ENCODE peak calls at places on chromosomes 5 and 9, in eight cellular contexts. T, K, C, I, A, X, N and F are unnamed samples. For H3K27me3 and H3K9me3, the result is how much of the 10 kb centered on the place peaks cover.

GRCh38 chr5:169001392-169001791 is 299.5 kb downstream of the SLIT3 start:
- DNase-seq in T (no peak), K (no peak), C (no peak), I (no peak), A (no peak), X (no peak), N (no peak), F (no peak)

GRCh38 chr9:86946712-86947145 is 577 bp downstream of the GAS1 start:
- DNase-seq in T (peak), K (peak), C (peak), I (no peak), A (peak), X (no peak), N (peak), F (no peak)

GRCh38 chr5:7682379-7682778 is 168.6 kb downstream of the CFAP90 start:
- DNase-seq in T (no peak), K (no peak), C (no peak), I (no peak), A (no peak), X (no peak), N (no peak), F (no peak)

GRCh38 chr9:87534957-87535356 is 37.3 kb downstream of the DAPK1 start:
- DNase-seq in T (no peak), K (no peak), C (no peak), I (no peak), A (no peak), X (no peak), N (no peak), F (no peak)

GRCh38 chr9:127396253-127396807 is 639 bp upstream of the SLC2A8 start:
- DNase-seq in T (no peak), K (no peak), C (no peak), I (no peak), A (no peak), X (no peak), N (peak), F (no peak)

GRCh38 chr5:126370796-126371718 is 52.2 kb upstream of the GRAMD2B start:
- DNase-seq in T (no peak), K (no peak), C (no peak), I (no peak), A (no peak), X (no peak), N (no peak), F (no peak)

GRCh38 chr5:71905804-71906711 is 187.0 kb downstream of the CARTPT start:
- DNase-seq in T (no peak), K (no peak), C (peak), I (no peak), A (no peak), X (no peak), N (no peak), F (no peak)

GRCh38 chr9:13750061-13750460 is 470.6 kb upstream of the MPDZ start:
- DNase-seq in T (peak), K (no peak), C (no peak), I (no peak), A (peak), X (no peak), N (no peak), F (no peak)

GRCh38 chr9:35923927-35924763 is 14.9 kb downstream of the SPAAR start:
- DNase-seq in T (peak), K (no peak), C (no peak), I (no peak), A (peak), X (no peak), N (no peak), F (no peak)

GRCh38 chr5:141135718-141136266 is 786 bp downstream of the PCDHB5 start:
- DNase-seq in T (no peak), K (no peak), C (no peak), I (no peak), A (no peak), X (no peak), N (no peak), F (no peak)

GRCh38 chr5:169875091-169875727 is 105.1 kb downstream of the INSYN2B start:
- DNase-seq in T (no peak), K (no peak), C (no peak), I (no peak), A (peak), X (no peak), N (no peak), F (no peak)

GRCh38 chr5:3954633-3955032 is 359.0 kb downstream of the IRX1 start:
- DNase-seq in T (no peak), K (no peak), C (no peak), I (no peak), A (no peak), X (no peak), N (no peak), F (no peak)

GRCh38 chr5:149834246-149834855 is 104.2 kb downstream of the PPARGC1B start:
- DNase-seq in T (peak), K (no peak), C (peak), I (peak), A (peak), X (no peak), N (no peak), F (peak)

GRCh38 chr5:64166201-64166959 is 737 bp downstream of the RNF180 start:
- DNase-seq in T (no peak), K (no peak), C (peak), I (peak), A (no peak), X (peak), N (peak), F (no peak)

GRCh38 chr5:93100433-93100832 is 480.6 kb downstream of the NR2F1-AS1 start:
- DNase-seq in T (no peak), K (no peak), C (no peak), I (no peak), A (peak), X (no peak), N (no peak), F (no peak)

GRCh38 chr9:76868897-76869296 is 37.0 kb downstream of the PRUNE2 start:
- DNase-seq in T (no peak), K (no peak), C (no peak), I (peak), A (no peak), X (no peak), N (no peak), F (no peak)

GRCh38 chr9:34377402-34377741 is 674 bp upstream of the MYORG start:
- DNase-seq in T (no peak), K (no peak), C (peak), I (peak), A (no peak), X (no peak), N (peak), F (no peak)

GRCh38 chr9:37729499-37729898 is 24.1 kb upstream of the TRMT10B start:
- DNase-seq in T (no peak), K (no peak), C (no peak), I (no peak), A (no peak), X (no peak), N (no peak), F (no peak)

GRCh38 chr5:141916522-141916921 is 7.1 kb upstream of the DELE1 start:
- DNase-seq in T (no peak), K (no peak), C (no peak), I (no peak), A (no peak), X (no peak), N (no peak), F (no peak)

GRCh38 chr9:127931092-127931881 is 710 bp upstream of the PIP5KL1 start:
- DNase-seq in T (peak), K (no peak), C (peak), I (peak), A (peak), X (no peak), N (no peak), F (no peak)

GRCh38 chr9:11933926-11934325 is 759.3 kb upstream of the TYRP1 start:
- DNase-seq in T (no peak), K (no peak), C (no peak), I (no peak), A (peak), X (no peak), N (no peak), F (no peak)

GRCh38 chr5:389197-389821 is 53.7 kb upstream of the EXOC3 start:
- DNase-seq in T (no peak), K (no peak), C (peak), I (no peak), A (no peak), X (no peak), N (no peak), F (no peak)

GRCh38 chr9:90773593-90773992 is 28.0 kb upstream of the SYK start:
- DNase-seq in T (peak), K (no peak), C (no peak), I (peak), A (no peak), X (no peak), N (no peak), F (no peak)

GRCh38 chr5:110441035-110441434 is 285.4 kb downstream of the TMEM232 start:
- DNase-seq in T (no peak), K (no peak), C (no peak), I (peak), A (peak), X (no peak), N (no peak), F (no peak)

DNA sequence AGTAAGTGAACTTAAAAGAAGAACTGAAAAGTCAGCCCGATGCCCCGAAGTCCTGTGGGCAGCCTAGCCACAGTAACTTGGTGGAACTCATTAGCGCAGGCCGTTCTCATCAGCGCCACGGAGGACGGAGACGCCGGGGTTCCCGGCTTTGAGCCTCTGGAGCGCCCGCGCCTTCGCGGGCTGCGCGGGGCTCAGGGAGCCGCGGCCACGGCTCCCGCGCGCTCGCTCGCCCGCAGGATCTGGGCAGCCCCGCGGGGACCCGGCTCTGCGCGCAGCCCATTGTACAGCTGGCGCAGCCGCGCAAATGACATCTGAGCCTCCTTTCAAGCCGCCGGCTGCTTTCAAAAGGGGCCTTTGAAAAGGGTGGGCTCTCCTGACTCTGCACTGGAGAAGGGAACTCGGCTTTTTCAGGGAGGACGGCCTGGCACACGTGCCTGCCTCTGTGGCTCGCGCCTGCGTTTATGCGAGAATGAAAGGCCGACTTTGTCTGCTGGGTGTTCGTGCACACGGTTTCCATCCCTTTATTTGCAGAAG is 40.7 kb downstream of the TLR4 start:
- DNase-seq in T (no peak), K (no peak), C (peak), I (peak), A (no peak), X (peak), N (peak), F (no peak)
- H3K27ac ChIP-seq in T (no peak), K (no peak), C (no peak), I (no peak), A (no peak), X (no peak), N (peak), F (no peak)

DNA sequence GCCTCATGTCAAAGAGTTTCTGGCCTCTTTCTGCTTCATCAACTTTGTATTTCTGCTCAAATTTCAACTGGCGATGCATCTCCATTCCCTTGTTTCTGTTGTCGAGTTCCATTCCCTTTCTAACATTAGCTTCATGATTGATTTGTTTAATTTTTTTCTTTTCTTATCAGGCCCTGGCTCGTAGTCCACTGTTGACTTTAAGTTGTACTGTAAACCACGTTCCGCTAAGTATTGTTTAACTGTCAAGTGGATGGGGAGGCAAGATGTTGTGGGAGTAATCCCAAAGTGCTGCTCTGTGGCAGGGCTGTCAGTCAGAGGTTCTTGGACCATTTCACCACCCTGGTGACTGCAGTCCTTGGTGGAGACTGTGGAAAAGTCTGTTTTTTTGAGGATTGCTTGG is 309.1 kb downstream of the PSAT1 start:
- DNase-seq in T (no peak), K (no peak), C (no peak), I (no peak), A (peak), X (no peak), N (no peak), F (no peak)
- H3K27me3 ChIP-seq in T (under half), K (under half), C (under half), I (under half), A (under half), X (under half), N (under half), F (under half)

GRCh38 chr5:18652404-18653215 is 1018.4 kb downstream of the TAF11L14 start:
- DNase-seq in T (no peak), K (no peak), C (no peak), I (no peak), A (no peak), X (no peak), N (no peak), F (no peak)

GRCh38 chr5:18653216-18653752 is 1019.0 kb downstream of the TAF11L14 start:
- DNase-seq in T (no peak), K (no peak), C (no peak), I (no peak), A (no peak), X (no peak), N (no peak), F (no peak)
- H3K9me3 ChIP-seq in T (under half), K (under half), C (under half), I (under half), A (under half), X (under half), N (under half), F (under half)

GRCh38 chr5:129496875-129497274 is 36.8 kb downstream of the ADAMTS19 start:
- DNase-seq in T (no peak), K (no peak), C (no peak), I (no peak), A (no peak), X (no peak), N (no peak), F (no peak)

GRCh38 chr5:129499208-129499852 is 39.2 kb downstream of the ADAMTS19 start:
- DNase-seq in T (no peak), K (no peak), C (no peak), I (no peak), A (no peak), X (no peak), N (no peak), F (no peak)

GRCh38 chr5:129500101-129500500 is 40.0 kb downstream of the ADAMTS19 start:
- DNase-seq in T (no peak), K (no peak), C (no peak), I (no peak), A (no peak), X (no peak), N (no peak), F (no peak)

GRCh38 chr5:129496410-129496809 is 36.3 kb downstream of the ADAMTS19 start:
- DNase-seq in T (no peak), K (no peak), C (no peak), I (no peak), A (no peak), X (no peak), N (no peak), F (no peak)
- H3K27ac ChIP-seq in T (no peak), K (no peak), C (no peak), I (no peak), A (no peak), X (no peak), N (peak), F (no peak)

GRCh38 chr9:99819484-99820329 is 2.0 kb upstream of the NR4A3 start:
- DNase-seq in T (peak), K (peak), C (peak), I (peak), A (peak), X (peak), N (peak), F (peak)

GRCh38 chr9:99822596-99823391 is 1.1 kb downstream of the NR4A3 start:
- DNase-seq in T (peak), K (no peak), C (peak), I (peak), A (peak), X (peak), N (peak), F (no peak)

GRCh38 chr9:99820330-99821186 is 1.1 kb upstream of the NR4A3 start:
- DNase-seq in T (no peak), K (peak), C (peak), I (no peak), A (peak), X (peak), N (peak), F (peak)

GRCh38 chr9:99822096-99822595 is 461 bp downstream of the NR4A3 start:
- DNase-seq in T (no peak), K (no peak), C (no peak), I (no peak), A (no peak), X (no peak), N (no peak), F (no peak)

DNA sequence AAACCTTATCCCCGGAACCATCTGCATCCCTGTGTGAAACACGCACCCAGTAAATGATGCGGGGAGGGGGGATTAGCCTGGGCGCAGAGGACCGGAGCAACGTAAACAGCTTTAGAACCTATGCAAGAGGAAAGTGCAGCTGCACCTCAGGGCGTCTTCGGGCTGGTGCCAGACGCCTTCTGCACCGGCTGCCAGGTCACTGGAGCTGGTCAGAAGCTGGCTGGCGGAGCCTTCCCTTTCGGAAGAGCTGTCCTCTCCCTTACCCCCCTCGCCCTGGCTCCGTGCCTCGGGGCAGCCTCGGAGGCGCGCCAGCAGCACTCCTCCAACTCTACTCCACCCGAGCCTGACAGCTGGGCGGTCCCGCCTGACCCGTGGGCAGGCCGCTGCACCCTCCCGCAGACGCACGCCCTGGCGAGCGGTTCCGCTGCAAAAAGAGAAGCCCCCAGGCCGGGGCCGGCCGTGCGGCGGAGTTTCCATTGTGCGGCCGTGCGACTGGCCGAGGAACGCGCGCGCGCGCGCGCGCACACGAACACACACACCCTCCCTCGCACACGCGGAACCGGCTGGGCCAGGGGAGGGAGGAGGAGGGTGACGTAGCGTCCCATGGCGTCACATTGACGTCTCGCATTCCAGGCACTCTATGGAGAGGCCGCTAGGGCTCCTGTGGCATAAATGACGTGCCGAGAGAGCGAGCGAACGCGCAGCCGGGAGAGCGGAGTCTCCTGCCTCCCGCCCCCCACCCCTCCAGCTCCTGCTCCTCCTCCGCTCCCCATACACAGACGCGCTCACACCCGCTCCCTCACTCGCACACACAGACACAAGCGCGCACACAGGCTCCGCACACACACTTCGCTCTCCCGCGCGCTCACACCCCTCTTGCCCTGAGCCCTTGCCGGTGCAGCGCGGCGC is at the start of gene NR4A3:
- DNase-seq in T (peak), K (peak), C (peak), I (peak), A (peak), X (peak), N (peak), F (peak)
- H3K27me3 ChIP-seq in T (under half), K (under half), C (under half), I (half or more), A (under half), X (under half), N (under half), F (under half)

GRCh38 chr9:137945581-137945980 is 68.0 kb downstream of the CACNA1B start:
- DNase-seq in T (no peak), K (no peak), C (no peak), I (no peak), A (peak), X (no peak), N (no peak), F (no peak)

GRCh38 chr9:137943655-137944054 is 66.1 kb downstream of the CACNA1B start:
- DNase-seq in T (no peak), K (no peak), C (no peak), I (no peak), A (no peak), X (no peak), N (no peak), F (no peak)

GRCh38 chr9:137948642-137949041 is 71.1 kb downstream of the CACNA1B start:
- DNase-seq in T (no peak), K (no peak), C (no peak), I (no peak), A (no peak), X (no peak), N (no peak), F (no peak)

GRCh38 chr9:137949260-137949659 is 71.7 kb downstream of the CACNA1B start:
- DNase-seq in T (no peak), K (no peak), C (no peak), I (no peak), A (no peak), X (no peak), N (no peak), F (no peak)

DNA sequence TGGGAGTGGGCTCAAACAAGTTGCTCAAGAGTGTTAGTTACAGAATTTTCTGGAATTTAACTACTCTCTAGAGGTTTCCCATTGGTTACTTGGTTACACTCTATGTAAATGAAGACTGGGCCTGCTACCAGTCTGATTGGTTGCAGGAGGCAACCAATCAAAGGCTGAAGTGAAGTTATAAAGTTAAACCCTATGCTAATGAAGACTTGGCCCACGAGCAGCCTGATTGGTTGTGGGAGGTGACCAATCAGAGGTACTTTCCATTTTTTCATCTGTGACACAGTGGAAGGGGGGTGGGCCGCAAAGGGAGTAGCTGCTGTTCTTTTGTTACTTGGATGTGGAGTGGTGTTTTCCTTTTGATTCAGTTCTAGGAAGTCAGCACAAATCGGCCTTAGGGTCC is 69.4 kb downstream of the CACNA1B start:
- DNase-seq in T (no peak), K (no peak), C (no peak), I (no peak), A (no peak), X (no peak), N (no peak), F (no peak)
- H3K9me3 ChIP-seq in T (under half), K (under half), C (under half), I (under half), A (under half), X (under half), N (under half), F (under half)